ENCODE peak calls at places on chromosomes 4 and X, in ten cellular contexts. V, C, I, G, P, F, Q, D, W and N are unnamed samples.

GRCh38 chrX:101260435-101260834 is 30.7 kb downstream of the TAF7L start:
- DNase-seq in G (no peak), F (no peak), W (no peak), P (peak; percentile 13), D (no peak), V (no peak), I (peak; percentile 22), Q (peak; percentile 33), C (no peak), N (no peak)

GRCh38 chr4:114318309-114318708 is 280.3 kb upstream of the UGT8 start:
- DNase-seq in G (no peak), W (no peak), D (no peak), Q (no peak), F (peak; percentile 8), C (no peak), I (no peak), P (no peak), V (no peak), N (no peak)

GRCh38 chr4:176964116-176964691 is 171.5 kb upstream of the VEGFC start:
- DNase-seq in I (no peak), F (no peak), Q (peak; percentile 24), P (no peak), V (no peak), W (no peak), C (no peak), G (no peak), D (no peak), N (no peak)

GRCh38 chr4:3756343-3757059 is 9.7 kb upstream of the ADRA2C start:
- DNase-seq in I (no peak), D (no peak), G (no peak), F (no peak), C (no peak), W (no peak), P (no peak), Q (no peak), V (no peak), N (no peak)

GRCh38 chr4:41575207-41575606 is 37.2 kb downstream of the LIMCH1 start:
- DNase-seq in F (no peak), P (no peak), I (no peak), W (no peak), D (no peak), Q (no peak), G (no peak), V (no peak), C (no peak), N (no peak)

GRCh38 chr4:55356991-55357461 is 11.0 kb downstream of the SRD5A3 start:
- DNase-seq in C (no peak), Q (peak; percentile 44), F (peak; percentile 38), P (no peak), W (no peak), D (no peak), G (no peak), I (peak; percentile 49), V (no peak), N (no peak)

GRCh38 chr4:144589512-144589911 is 56.4 kb upstream of the HHIP start:
- DNase-seq in I (no peak), C (no peak), V (no peak), D (no peak), Q (no peak), P (no peak), G (no peak), F (no peak), W (no peak), N (no peak)

GRCh38 chr4:140637836-140638235 is 69.1 kb upstream of the UCP1 start:
- DNase-seq in D (no peak), Q (peak; percentile 42), G (no peak), V (no peak), P (no peak), F (no peak), I (peak; percentile 47), W (no peak), C (no peak), N (no peak)

GRCh38 chr4:100240008-100240407 is 49.7 kb upstream of the DDIT4L start:
- DNase-seq in V (no peak), D (no peak), C (no peak), Q (no peak), I (no peak), G (no peak), W (no peak), F (no peak), P (no peak), N (no peak)

GRCh38 chrX:40073439-40074054 is 24.2 kb downstream of the BCOR start:
- DNase-seq in Q (no peak), C (no peak), W (no peak), G (no peak), V (no peak), I (no peak), P (no peak), F (no peak), D (no peak), N (no peak)

GRCh38 chr4:107843394-107843793 is 18.7 kb downstream of the SGMS2 start:
- DNase-seq in C (no peak), Q (no peak), D (no peak), F (no peak), W (no peak), G (no peak), P (no peak), V (no peak), I (no peak), N (no peak)

GRCh38 chr4:8866421-8866820 is 5.2 kb downstream of the HMX1 start:
- DNase-seq in W (no peak), I (no peak), V (no peak), P (no peak), D (no peak), F (no peak), G (no peak), C (no peak), Q (no peak), N (no peak)

GRCh38 chrX:65635371-65635770 is 32.1 kb upstream of the MSN start:
- DNase-seq in W (no peak), G (no peak), F (no peak), V (no peak), P (no peak), I (peak; percentile 65), D (no peak), C (no peak), Q (no peak), N (no peak)

GRCh38 chr4:24878256-24879016 is 34.4 kb downstream of the CCDC149 start:
- DNase-seq in W (no peak), I (no peak), C (no peak), F (no peak), Q (no peak), V (no peak), P (no peak), D (no peak), G (no peak), N (no peak)

GRCh38 chrX:77160301-77160700 is 286.9 kb upstream of the FGF16 start:
- DNase-seq in P (no peak), I (no peak), D (no peak), W (no peak), Q (peak; percentile 1), G (no peak), F (no peak), C (no peak), V (no peak), N (peak; percentile 21)

GRCh38 chr4:174222266-174222872 is 61.1 kb downstream of the FBXO8 start:
- DNase-seq in G (no peak), C (no peak), F (no peak), W (no peak), I (peak; percentile 16), Q (peak; percentile 52), V (no peak), D (no peak), P (no peak), N (no peak)

GRCh38 chrX:5449323-5449722 is 779.3 kb downstream of the NLGN4X start:
- DNase-seq in W (no peak), I (no peak), V (no peak), P (no peak), G (no peak), C (no peak), D (no peak), Q (no peak), F (no peak), N (no peak)

GRCh38 chr4:43903456-43903855 is 545.2 kb downstream of the KCTD8 start:
- DNase-seq in P (no peak), I (no peak), W (no peak), Q (no peak), F (no peak), C (no peak), V (no peak), G (no peak), D (no peak), N (no peak)

GRCh38 chr4:3369781-3370660 is 71.7 kb upstream of the HGFAC start:
- DNase-seq in W (no peak), V (peak; percentile 74), P (no peak), G (peak; percentile 33), Q (peak; percentile 90), C (no peak), D (no peak), F (peak; percentile 89), I (peak; percentile 91), N (peak; percentile 67)

GRCh38 chr4:118335316-118335715 is 17.5 kb downstream of the PRSS12 start:
- DNase-seq in F (no peak), W (no peak), D (no peak), Q (no peak), P (no peak), C (no peak), V (no peak), I (peak; percentile 31), G (no peak), N (no peak)

GRCh38 chr4:51842167-51842553 is 793 bp upstream of the DCUN1D4 start:
- DNase-seq in W (no peak), G (no peak), P (peak; percentile 60), C (no peak), Q (peak; percentile 33), F (no peak), D (peak; percentile 20), I (peak; percentile 42), V (no peak), N (no peak)

GRCh38 chr4:74659576-74660411 is 134.5 kb downstream of the BTC start:
- DNase-seq in I (peak; percentile 84), C (no peak), F (peak; percentile 99), V (no peak), D (peak; percentile 46), W (no peak), G (no peak), Q (peak; percentile 98), P (no peak), N (no peak)

GRCh38 chrX:103730746-103731508 is 20.2 kb downstream of the TMEM31 start:
- DNase-seq in C (no peak), I (peak; percentile 62), P (no peak), G (no peak), W (no peak), D (no peak), V (no peak), F (peak; percentile 77), Q (peak; percentile 40), N (no peak)

GRCh38 chrX:23511783-23512182 is 155.5 kb upstream of the PRDX4 start:
- DNase-seq in G (no peak), P (no peak), I (no peak), V (no peak), W (no peak), F (no peak), D (no peak), Q (no peak), C (no peak), N (no peak)

GRCh38 chr4:118682928-118683327 is 2.3 kb upstream of the METTL14 start:
- DNase-seq in G (no peak), P (no peak), D (no peak), F (no peak), Q (peak; percentile 64), V (no peak), I (peak; percentile 47), C (no peak), W (no peak), N (no peak)

GRCh38 chr4:142248946-142249345 is 597.2 kb downstream of the INPP4B start:
- DNase-seq in W (no peak), D (no peak), G (no peak), C (no peak), I (peak; percentile 47), P (no peak), Q (peak; percentile 79), F (peak; percentile 73), V (no peak), N (no peak)

GRCh38 chr4:77538144-77538543 is 67.5 kb upstream of the CXCL13 start:
- DNase-seq in G (no peak), P (no peak), F (peak; percentile 71), D (no peak), C (no peak), W (no peak), V (no peak), I (peak; percentile 62), Q (peak; percentile 45), N (no peak)

GRCh38 chr4:8050555-8051206 is 107.9 kb downstream of the ABLIM2 start:
- DNase-seq in F (peak; percentile 17), D (peak; percentile 26), Q (no peak), W (no peak), I (peak; percentile 46), C (no peak), V (peak; percentile 85), P (no peak), G (no peak), N (no peak)